ENCODE peak calls at places on chromosomes 4 and X, in four cellular contexts. V is left ventricle myocardium inferior, D is MM.1S, T is endothelial cell. N is an unnamed sample.

GRCh38 chr4:91990726-91991125 is 313.0 kb upstream of the GRID2 start:
- DNase-seq in V (no peak), D (peak; percentile 73), T (no peak), N (no peak)

GRCh38 chrX:50853399-50853798 is 39.4 kb upstream of the SHROOM4 start:
- DNase-seq in V (no peak), D (no peak), T (no peak), N (no peak)

GRCh38 chr4:146255874-146256273 is 41.5 kb downstream of the REELD1 start:
- DNase-seq in V (no peak), D (no peak), T (no peak), N (no peak)

GRCh38 chr4:165415910-165416309 is 37.1 kb downstream of the CPE start:
- DNase-seq in V (no peak), D (no peak), T (no peak), N (no peak)

GRCh38 chr4:74501579-74501978 is 56.6 kb downstream of the AREG start:
- DNase-seq in V (no peak), D (no peak), T (no peak), N (no peak)

GRCh38 chr4:65190780-65191179 is 479.5 kb downstream of the EPHA5 start:
- DNase-seq in V (no peak), D (no peak), T (no peak), N (no peak)

GRCh38 chr4:1204286-1204827 is 32.0 kb upstream of the SPON2 start:
- DNase-seq in V (no peak), D (no peak), T (no peak), N (no peak)

GRCh38 chr4:2961411-2962098 is 1.7 kb downstream of the NOP14 start:
- DNase-seq in V (no peak), D (no peak), T (peak; percentile 31), N (no peak)

GRCh38 chr4:10816571-10816970 is 132.0 kb upstream of the CLNK start:
- DNase-seq in V (no peak), D (no peak), T (no peak), N (no peak)

GRCh38 chr4:165580379-165580905 is 201.6 kb downstream of the CPE start:
- DNase-seq in V (no peak), D (no peak), T (no peak), N (no peak)

GRCh38 chr4:52713456-52713937 is 37.7 kb downstream of the ERVMER34-1 start:
- DNase-seq in V (peak; percentile 17), D (peak; percentile 31), T (no peak), N (peak; percentile 24)

GRCh38 chr4:145912391-145912790 is 26.2 kb downstream of the ZNF827 start:
- DNase-seq in V (no peak), D (no peak), T (no peak), N (no peak)

GRCh38 chr4:107314156-107314555 is 278.0 kb upstream of the DKK2 start:
- DNase-seq in V (no peak), D (no peak), T (no peak), N (no peak)

GRCh38 chr4:125323547-125324100 is 8.9 kb downstream of the FAT4 start:
- DNase-seq in V (no peak), D (no peak), T (no peak), N (no peak)

GRCh38 chr4:95506264-95506663 is 42.5 kb downstream of the UNC5C start:
- DNase-seq in V (no peak), D (no peak), T (no peak), N (no peak)

GRCh38 chrX:44422631-44423030 is 79.2 kb upstream of the EFHC2 start:
- DNase-seq in V (no peak), D (no peak), T (no peak), N (no peak)

GRCh38 chrX:14354541-14354940 is 174.8 kb upstream of the GLRA2 start:
- DNase-seq in V (no peak), D (no peak), T (no peak), N (no peak)

GRCh38 chr4:142126890-142127497 is 490.6 kb downstream of the IL15 start:
- DNase-seq in V (no peak), D (peak; percentile 79), T (peak; percentile 64), N (peak; percentile 39)

GRCh38 chr4:1693131-1693896 is 9.2 kb upstream of the FAM53A start:
- DNase-seq in V (peak; percentile 58), D (peak; percentile 79), T (peak; percentile 71), N (peak; percentile 79)

GRCh38 chr4:138327334-138327733 is 85.2 kb upstream of the SLC7A11 start:
- DNase-seq in V (no peak), D (peak; percentile 18), T (no peak), N (no peak)

DNA sequence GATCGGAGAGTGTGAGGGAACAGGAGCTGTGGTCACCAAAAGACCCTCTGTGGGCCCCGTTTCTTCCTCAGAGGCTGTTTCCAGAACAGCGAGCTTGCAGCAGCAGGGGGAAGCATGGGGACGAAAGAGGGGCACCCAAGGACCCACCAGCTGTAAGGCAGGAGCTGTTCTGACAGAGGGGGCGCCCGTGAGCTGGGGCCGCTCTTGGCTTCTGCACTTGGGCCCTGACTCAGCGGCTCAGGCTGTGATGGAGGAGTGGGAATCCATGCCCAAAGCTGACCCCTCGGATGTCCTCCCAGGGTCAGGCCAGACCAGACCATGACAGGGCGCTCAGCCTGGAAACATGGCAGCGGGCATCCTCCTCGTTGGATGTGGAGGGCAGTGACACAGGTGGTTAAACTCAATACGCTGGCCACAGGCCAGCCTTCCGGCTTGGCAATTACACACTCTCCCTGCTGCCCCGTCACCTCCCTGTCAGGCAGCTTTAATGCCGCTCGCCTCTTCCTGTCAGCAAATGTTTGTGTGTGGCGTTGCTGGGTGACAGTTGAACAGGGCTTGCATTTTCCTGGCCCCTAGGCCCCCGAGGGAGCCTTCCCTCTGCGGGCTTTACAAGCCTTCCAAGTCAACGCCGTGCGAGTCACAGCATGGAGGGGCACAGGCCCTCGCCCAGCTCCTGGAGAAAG is 620.2 kb downstream of the BCOR start:
- DNase-seq in V (peak; percentile 79), D (no peak), T (peak; percentile 11), N (no peak)
- TF ChIP-seq CTCF in V (peak; percentile 34), D (no peak), T (no peak), N (no peak)

GRCh38 chr4:180098601-180099000 is 2144.6 kb upstream of the TENM3 start:
- DNase-seq in V (no peak), D (no peak), T (no peak), N (no peak)
- TF ChIP-seq CTCF in V (no peak), D (no peak), T (no peak), N (no peak)

GRCh38 chr4:89834486-89835209 is 2.3 kb downstream of the SNCA start:
- DNase-seq in V (no peak), D (no peak), T (no peak), N (no peak)

GRCh38 chr4:89835413-89835812 is 1.5 kb downstream of the SNCA start:
- DNase-seq in V (no peak), D (no peak), T (no peak), N (no peak)

DNA sequence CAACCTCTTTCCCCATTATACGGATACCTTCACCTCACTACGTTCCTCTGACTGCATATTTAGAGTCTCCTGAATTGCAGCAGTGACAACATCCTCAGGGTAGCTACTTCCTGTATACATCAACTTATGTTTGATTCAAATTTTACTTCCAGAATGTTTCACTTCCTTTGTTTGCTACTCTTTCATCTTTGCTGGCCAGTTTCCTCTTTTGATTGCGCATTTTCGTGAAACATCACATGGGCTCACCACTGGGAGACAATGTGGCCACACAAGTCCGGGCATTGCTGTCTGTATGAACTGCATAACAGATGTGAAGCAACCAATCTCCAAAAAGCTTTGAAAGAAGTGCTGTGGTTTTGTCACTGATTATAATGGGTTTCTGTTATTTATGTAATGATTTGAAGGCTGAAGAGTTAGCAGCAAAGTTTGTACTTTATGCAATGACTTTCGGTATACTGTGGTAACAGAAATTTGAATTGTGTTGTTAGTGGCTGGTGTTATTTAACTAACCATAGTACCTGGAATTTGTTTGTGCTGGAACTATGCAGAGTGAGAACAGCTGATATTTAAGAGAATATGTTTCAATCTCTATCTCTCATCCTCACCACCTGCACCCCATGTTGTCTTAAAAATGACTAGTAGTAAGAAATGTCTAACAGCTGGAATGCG is 7.4 kb downstream of the SNCA start:
- DNase-seq in V (no peak), D (peak; percentile 94), T (peak; percentile 9), N (no peak)
- TF ChIP-seq CTCF in V (no peak), D (peak; percentile 20), T (no peak), N (no peak)

GRCh38 chr4:109294006-109294405 is 8.5 kb downstream of the COL25A1 start:
- DNase-seq in V (no peak), D (peak; percentile 66), T (peak; percentile 36), N (no peak)
- TF ChIP-seq CTCF in V (peak; percentile 41), D (peak; percentile 88), T (peak; percentile 61), N (peak; percentile 35)

DNA sequence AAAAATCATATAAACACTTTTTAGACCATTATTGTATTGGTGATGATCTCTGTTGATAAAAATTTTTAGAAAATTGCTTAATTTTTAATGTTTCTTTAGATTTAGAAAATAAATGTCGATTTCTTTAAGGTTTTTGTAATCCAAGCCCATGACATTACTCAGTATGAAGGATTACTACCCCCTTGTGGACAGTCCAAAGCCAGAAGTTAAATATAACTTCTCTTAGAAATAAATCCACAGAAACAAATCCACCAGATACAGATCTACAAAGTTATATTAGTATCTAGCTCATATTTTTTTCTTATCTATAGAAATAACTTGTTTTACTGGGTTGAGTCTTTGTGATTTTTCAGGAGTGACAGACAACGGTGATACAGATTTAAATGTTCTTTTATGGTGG is 18.9 kb downstream of the TIFA start:
- DNase-seq in V (no peak), D (peak; percentile 41), T (no peak), N (no peak)
- TF ChIP-seq CTCF in V (peak; percentile 61), D (peak; percentile 45), T (peak; percentile 48), N (peak; percentile 30)

N was measured in Caco-2.